ENCODE peak calls at places on chromosomes 1 and 21, in four cellular contexts. One of them, this sample, is unnamed.

GRCh38 chr21:44987886-44988606 is 48.2 kb downstream of the SLX9 start:
- DNase-seq in GM12865: no peak
- DNase-seq in cardiac fibroblast: no peak
- DNase-seq in AG04449: no peak
- DNase-seq in this sample: no peak

GRCh38 chr1:83872515-83872914 is 126.4 kb downstream of the TTLL7 start:
- DNase-seq in cardiac fibroblast: no peak
- DNase-seq in GM12865: no peak
- DNase-seq in AG04449: no peak
- DNase-seq in this sample: no peak

GRCh38 chr1:38872401-38873026 is 634 bp downstream of the MYCBP start:
- DNase-seq in cardiac fibroblast: peak; percentile 42
- DNase-seq in GM12865: peak; percentile 69
- DNase-seq in AG04449: no peak
- DNase-seq in this sample: no peak

GRCh38 chr1:72062584-72062983 is 219.8 kb downstream of the NEGR1 start:
- DNase-seq in GM12865: no peak
- DNase-seq in AG04449: no peak
- DNase-seq in cardiac fibroblast: peak; percentile 17
- DNase-seq in this sample: no peak

GRCh38 chr21:37815893-37816292 is 100.4 kb downstream of the KCNJ6 start:
- DNase-seq in AG04449: no peak
- DNase-seq in GM12865: no peak
- DNase-seq in cardiac fibroblast: no peak
- DNase-seq in this sample: no peak

GRCh38 chr1:156050376-156050775 is 3.2 kb downstream of the UBQLN4 start:
- DNase-seq in cardiac fibroblast: no peak
- DNase-seq in GM12865: no peak
- DNase-seq in AG04449: no peak
- DNase-seq in this sample: no peak

GRCh38 chr21:31284797-31285397 is 59.2 kb downstream of the TIAM1 start:
- DNase-seq in GM12865: no peak
- DNase-seq in cardiac fibroblast: peak; percentile 68
- DNase-seq in AG04449: no peak
- DNase-seq in this sample: no peak

GRCh38 chr1:116870322-116870721 is 39.4 kb upstream of the PTGFRN start:
- DNase-seq in cardiac fibroblast: no peak
- DNase-seq in AG04449: no peak
- DNase-seq in GM12865: no peak
- DNase-seq in this sample: no peak

GRCh38 chr1:188642585-188643168 is 1813.9 kb downstream of the PLA2G4A start:
- DNase-seq in cardiac fibroblast: no peak
- DNase-seq in GM12865: no peak
- DNase-seq in AG04449: no peak
- DNase-seq in this sample: no peak

GRCh38 chr1:213564215-213564659 is 423.5 kb upstream of the PROX1 start:
- DNase-seq in AG04449: no peak
- DNase-seq in cardiac fibroblast: peak; percentile 7
- DNase-seq in GM12865: no peak
- DNase-seq in this sample: no peak

GRCh38 chr21:38664315-38664714 is 141.4 kb upstream of the ETS2 start:
- DNase-seq in cardiac fibroblast: no peak
- DNase-seq in AG04449: no peak
- DNase-seq in GM12865: no peak
- DNase-seq in this sample: no peak

GRCh38 chr1:56434659-56435202 is 144.6 kb downstream of the PLPP3 start:
- DNase-seq in GM12865: no peak
- DNase-seq in AG04449: no peak
- DNase-seq in cardiac fibroblast: no peak
- DNase-seq in this sample: no peak
- TF ChIP-seq CTCF in GM12865: no peak
- TF ChIP-seq CTCF in AG04449: peak; percentile 14
- TF ChIP-seq CTCF in cardiac fibroblast: no peak
- TF ChIP-seq CTCF in this sample: peak; percentile 45

DNA sequence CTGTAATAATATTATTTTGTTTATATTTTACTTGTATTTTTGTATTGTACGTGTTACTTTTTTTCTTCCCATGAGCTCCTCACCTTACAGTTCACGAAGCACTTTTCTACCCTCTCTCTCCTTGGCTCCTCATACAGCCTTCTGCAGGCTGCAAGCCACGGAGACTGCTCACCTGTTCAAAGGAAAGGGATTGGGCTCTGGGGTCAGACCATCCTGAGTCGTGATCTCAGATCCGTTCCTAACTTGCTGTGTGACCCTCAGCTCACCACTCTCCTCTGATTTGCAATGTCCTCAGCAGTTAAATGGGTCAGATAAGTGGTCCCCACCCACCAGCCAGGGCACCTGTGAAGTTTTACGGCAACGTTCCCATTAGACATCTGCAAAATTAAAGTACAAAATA is 54.1 kb downstream of the VWA5B1 start:
- DNase-seq in AG04449: no peak
- DNase-seq in cardiac fibroblast: no peak
- DNase-seq in GM12865: no peak
- DNase-seq in this sample: no peak
- TF ChIP-seq CTCF in AG04449: no peak
- TF ChIP-seq CTCF in cardiac fibroblast: no peak
- TF ChIP-seq CTCF in GM12865: no peak
- TF ChIP-seq CTCF in this sample: no peak

DNA sequence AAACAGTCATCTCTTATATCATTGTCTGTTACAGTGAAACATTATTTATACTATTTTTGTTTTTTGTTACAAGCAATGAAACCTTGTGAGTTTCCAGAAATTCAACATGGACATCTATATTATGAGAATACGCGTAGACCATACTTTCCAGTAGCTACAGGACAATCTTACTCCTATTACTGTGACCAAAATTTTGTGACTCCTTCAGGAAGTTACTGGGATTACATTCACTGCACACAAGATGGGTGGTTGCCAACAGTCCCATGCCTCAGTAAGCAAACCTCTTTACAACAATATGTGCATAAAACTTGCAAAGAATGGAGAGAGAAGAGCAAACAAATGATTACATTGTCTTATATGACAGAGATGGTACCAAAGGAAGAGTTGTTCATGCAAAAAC is 22.4 kb downstream of the CFHR4 start:
- DNase-seq in GM12865: no peak
- DNase-seq in AG04449: no peak
- DNase-seq in cardiac fibroblast: peak; percentile 14
- DNase-seq in this sample: no peak
- TF ChIP-seq CTCF in GM12865: no peak
- TF ChIP-seq CTCF in AG04449: no peak
- TF ChIP-seq CTCF in cardiac fibroblast: no peak
- TF ChIP-seq CTCF in this sample: peak; percentile 24

GRCh38 chr1:150813028-150813707 is 5.1 kb upstream of the CTSK start:
- DNase-seq in cardiac fibroblast: peak; percentile 79
- DNase-seq in GM12865: peak; percentile 70
- DNase-seq in AG04449: no peak
- DNase-seq in this sample: peak; percentile 41
- TF ChIP-seq CTCF in cardiac fibroblast: peak; percentile 92
- TF ChIP-seq CTCF in GM12865: peak; percentile 54
- TF ChIP-seq CTCF in AG04449: peak; percentile 83
- TF ChIP-seq CTCF in this sample: peak; percentile 80

GRCh38 chr1:175338447-175339135 is 146.0 kb upstream of the KIAA0040 start:
- DNase-seq in GM12865: peak; percentile 71
- DNase-seq in cardiac fibroblast: no peak
- DNase-seq in AG04449: no peak
- DNase-seq in this sample: peak; percentile 18
- TF ChIP-seq CTCF in GM12865: peak; percentile 74
- TF ChIP-seq CTCF in cardiac fibroblast: no peak
- TF ChIP-seq CTCF in AG04449: no peak
- TF ChIP-seq CTCF in this sample: peak; percentile 61

DNA sequence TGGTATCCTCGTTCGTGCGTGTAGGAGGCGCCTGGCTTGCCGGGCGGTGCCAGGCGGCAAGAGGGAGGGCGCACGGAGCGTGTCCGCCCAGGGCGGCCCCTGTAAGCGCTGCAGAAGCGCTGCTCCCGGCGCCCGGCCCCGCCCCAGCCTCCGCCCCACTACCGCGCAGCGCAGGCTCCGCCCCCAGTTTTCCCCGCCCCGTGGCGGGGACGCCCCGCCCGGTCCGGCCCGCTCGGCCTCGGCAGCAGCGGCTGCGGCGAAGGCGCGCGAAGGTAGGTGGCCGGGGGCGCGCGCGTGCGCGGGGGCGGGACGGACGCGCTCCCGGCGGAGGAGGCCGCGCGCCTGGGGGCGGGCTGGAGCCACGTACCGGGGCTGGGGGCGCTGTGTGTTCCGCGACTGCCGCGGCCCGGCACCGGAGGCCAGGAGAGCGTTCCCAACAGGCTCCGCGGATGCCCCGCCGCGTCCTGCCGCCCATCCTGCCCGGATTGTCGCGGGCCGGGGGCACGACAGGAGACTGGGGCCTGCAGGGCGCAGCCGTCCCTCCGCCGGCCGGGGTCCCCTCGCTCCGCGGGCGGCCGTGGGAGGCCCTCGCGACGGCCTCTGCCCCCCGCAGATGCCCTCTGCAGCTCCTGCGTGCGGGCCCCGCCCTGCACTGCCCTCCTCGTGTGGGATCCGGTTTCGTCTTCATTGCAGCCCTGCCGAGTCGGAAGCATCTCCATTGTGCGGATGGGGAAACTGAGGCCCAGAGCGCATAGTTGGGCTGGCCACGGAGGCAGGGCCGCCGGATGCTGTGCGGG is 7.7 kb upstream of the CROCC start:
- DNase-seq in GM12865: peak; percentile 90
- DNase-seq in cardiac fibroblast: peak; percentile 95
- DNase-seq in AG04449: peak; percentile 53
- DNase-seq in this sample: peak; percentile 90
- TF ChIP-seq CTCF in GM12865: peak; percentile 2
- TF ChIP-seq CTCF in cardiac fibroblast: no peak
- TF ChIP-seq CTCF in AG04449: peak; percentile 38
- TF ChIP-seq CTCF in this sample: no peak

GRCh38 chr1:224503161-224504118 is 68.8 kb upstream of the WDR26 start:
- DNase-seq in cardiac fibroblast: peak; percentile 78
- DNase-seq in AG04449: no peak
- DNase-seq in GM12865: peak; percentile 87
- DNase-seq in this sample: peak; percentile 42
- TF ChIP-seq CTCF in cardiac fibroblast: no peak
- TF ChIP-seq CTCF in AG04449: no peak
- TF ChIP-seq CTCF in GM12865: peak; percentile 38
- TF ChIP-seq CTCF in this sample: peak; percentile 46

GRCh38 chr1:204345425-204345824 is 14.3 kb downstream of the PLEKHA6 start:
- DNase-seq in cardiac fibroblast: no peak
- DNase-seq in AG04449: no peak
- DNase-seq in GM12865: no peak
- DNase-seq in this sample: no peak

GRCh38 chr1:204348197-204348596 is 11.5 kb downstream of the PLEKHA6 start:
- DNase-seq in AG04449: no peak
- DNase-seq in GM12865: no peak
- DNase-seq in cardiac fibroblast: no peak
- DNase-seq in this sample: no peak

GRCh38 chr1:204344665-204345064 is 15.1 kb downstream of the PLEKHA6 start:
- DNase-seq in AG04449: no peak
- DNase-seq in GM12865: no peak
- DNase-seq in cardiac fibroblast: no peak
- DNase-seq in this sample: no peak

GRCh38 chr1:204343850-204344249 is 15.9 kb downstream of the PLEKHA6 start:
- DNase-seq in AG04449: no peak
- DNase-seq in GM12865: no peak
- DNase-seq in cardiac fibroblast: no peak
- DNase-seq in this sample: no peak

DNA sequence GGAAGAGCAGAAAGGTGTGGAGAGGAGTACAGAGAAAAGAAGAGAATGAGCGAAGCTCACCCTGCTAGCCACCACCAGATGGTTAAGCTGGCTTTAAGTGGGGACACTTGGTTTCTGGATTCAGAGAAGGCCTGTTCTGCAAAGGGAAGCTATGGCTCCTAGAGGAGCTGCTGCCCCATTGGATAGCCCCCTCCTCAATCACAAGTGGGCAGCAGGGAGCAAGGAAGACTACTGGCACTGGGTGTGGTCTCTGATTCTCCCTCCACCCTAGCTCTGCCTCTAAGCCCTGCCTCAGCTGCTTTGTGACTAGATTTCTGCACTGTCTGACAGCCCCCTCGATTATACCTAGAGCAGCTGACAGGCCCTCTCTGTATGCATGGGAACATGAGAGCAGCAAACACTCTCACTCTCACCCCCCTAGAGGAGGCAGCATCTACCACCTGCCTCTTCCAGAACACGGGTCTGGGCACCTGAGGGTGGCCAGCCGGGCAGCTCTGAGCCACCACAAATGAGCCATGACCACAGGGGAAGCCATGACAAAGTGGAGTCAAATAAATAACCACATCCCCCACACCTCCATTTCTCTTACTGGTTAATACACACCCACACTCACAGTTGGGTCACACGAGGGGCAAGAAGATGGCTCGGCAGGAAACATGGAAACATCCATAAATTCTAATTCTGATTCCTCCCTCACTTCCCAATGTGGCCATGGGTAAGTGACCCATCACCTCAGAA is 13.6 kb downstream of the PLEKHA6 start:
- DNase-seq in GM12865: no peak
- DNase-seq in cardiac fibroblast: no peak
- DNase-seq in AG04449: no peak
- DNase-seq in this sample: no peak
- TF ChIP-seq CTCF in GM12865: no peak
- TF ChIP-seq CTCF in cardiac fibroblast: no peak
- TF ChIP-seq CTCF in AG04449: no peak
- TF ChIP-seq CTCF in this sample: no peak

DNA sequence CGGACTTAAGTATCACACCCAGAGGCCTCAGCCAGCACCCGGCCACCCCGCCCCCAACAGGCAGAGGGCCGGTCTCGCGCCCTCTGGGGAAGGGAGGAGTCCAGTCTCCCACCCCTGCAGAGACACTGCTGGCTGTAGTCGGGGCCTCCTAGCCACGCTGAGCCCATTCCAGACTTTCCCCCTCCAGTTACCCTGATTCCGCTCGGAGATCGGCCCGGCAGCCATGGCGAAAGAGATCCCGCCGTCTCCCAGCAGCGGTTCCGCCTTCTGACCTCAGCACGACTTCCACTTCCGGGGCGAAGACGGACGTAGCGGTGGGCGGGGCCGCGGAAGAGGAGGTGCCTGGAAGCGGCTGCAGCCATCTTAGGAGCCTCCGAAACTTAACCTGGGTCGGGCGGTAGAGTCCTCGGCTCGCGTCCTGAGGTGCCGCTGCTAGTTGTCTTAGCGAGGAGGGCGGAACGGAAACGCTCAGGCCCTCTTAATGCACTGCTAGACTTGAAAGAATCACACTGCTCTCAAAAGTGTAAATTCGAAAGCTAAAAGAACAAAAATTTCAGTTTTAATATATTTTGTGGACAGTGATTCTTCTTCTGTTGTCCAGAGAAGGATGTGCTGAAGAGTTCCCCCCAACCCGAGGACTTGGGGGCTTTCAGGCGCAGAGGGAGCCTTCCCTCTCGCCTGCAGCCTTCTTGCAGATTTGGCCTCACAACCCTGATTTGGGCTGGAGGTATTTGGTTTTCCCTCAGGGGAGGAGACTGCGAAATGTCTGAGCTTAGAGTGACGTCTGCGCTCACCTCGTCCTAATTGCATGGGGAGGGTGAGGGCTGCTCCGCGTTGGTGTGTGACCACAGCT is at the start of gene SF3B4:
- DNase-seq in cardiac fibroblast: peak; percentile 93
- DNase-seq in AG04449: peak; percentile 49
- DNase-seq in GM12865: peak; percentile 97
- DNase-seq in this sample: peak; percentile 79
- TF ChIP-seq CTCF in cardiac fibroblast: no peak
- TF ChIP-seq CTCF in AG04449: no peak
- TF ChIP-seq CTCF in GM12865: no peak
- TF ChIP-seq CTCF in this sample: no peak